ENCODE peak calls at places on chromosomes 12 and 14, in seven cellular contexts. V, O, X, W, R, B and P are unnamed samples.

GRCh38 chr12:9649532-9649940 is 20.0 kb upstream of the CLEC2D start:
- DNase-seq in V (no peak), O (no peak), X (no peak), W (peak), R (no peak), B (no peak), P (no peak)

GRCh38 chr14:44785096-44785495 is 176.7 kb downstream of the KLHL28 start:
- DNase-seq in V (no peak), O (no peak), X (no peak), W (no peak), R (no peak), B (no peak), P (no peak)

GRCh38 chr14:70857499-70857895 is 48.2 kb upstream of the MAP3K9 start:
- DNase-seq in V (no peak), O (no peak), X (no peak), W (no peak), R (no peak), B (no peak), P (no peak)

GRCh38 chr14:93543766-93544165 is 113.0 kb downstream of the UNC79 start:
- DNase-seq in V (no peak), O (no peak), X (no peak), W (peak), R (no peak), B (peak), P (no peak)

GRCh38 chr14:71665157-71665556 is 267.1 kb upstream of the RGS6 start:
- DNase-seq in V (no peak), O (no peak), X (no peak), W (no peak), R (no peak), B (no peak), P (no peak)

GRCh38 chr12:57868870-57869609 is 22.5 kb upstream of the CTDSP2 start:
- DNase-seq in V (no peak), O (peak), X (no peak), W (no peak), R (peak), B (no peak), P (peak)

GRCh38 chr12:108122072-108122471 is 7.0 kb upstream of the WSCD2 start:
- DNase-seq in V (no peak), O (no peak), X (no peak), W (no peak), R (no peak), B (no peak), P (no peak)

GRCh38 chr12:93804392-93805179 is 127.4 kb downstream of the CRADD start:
- DNase-seq in V (no peak), O (no peak), X (no peak), W (no peak), R (no peak), B (no peak), P (no peak)

GRCh38 chr12:130480887-130481286 is 143.2 kb downstream of the PIWIL1 start:
- DNase-seq in V (no peak), O (no peak), X (no peak), W (no peak), R (no peak), B (no peak), P (no peak)

GRCh38 chr12:80937391-80938238 is at the start of gene LIN7A:
- DNase-seq in V (no peak), O (peak), X (no peak), W (no peak), R (peak), B (peak), P (peak)

GRCh38 chr12:88737838-88738472 is 157.7 kb upstream of the KITLG start:
- DNase-seq in V (no peak), O (no peak), X (no peak), W (no peak), R (no peak), B (no peak), P (no peak)

GRCh38 chr14:92568621-92569479 is 55.3 kb downstream of the RIN3 start:
- DNase-seq in V (no peak), O (peak), X (no peak), W (peak), R (no peak), B (no peak), P (no peak)

GRCh38 chr14:95275507-95275906 is 44.2 kb downstream of the CLMN start:
- DNase-seq in V (no peak), O (no peak), X (no peak), W (no peak), R (no peak), B (no peak), P (no peak)

GRCh38 chr14:93051600-93052546 is 63.9 kb downstream of the ITPK1 start:
- DNase-seq in V (no peak), O (no peak), X (no peak), W (no peak), R (no peak), B (no peak), P (no peak)

GRCh38 chr12:48973531-48973930 is 2.0 kb upstream of the WNT10B start:
- DNase-seq in V (no peak), O (peak), X (no peak), W (no peak), R (no peak), B (no peak), P (no peak)

GRCh38 chr12:108199111-108199510 is 70.0 kb downstream of the WSCD2 start:
- DNase-seq in V (no peak), O (no peak), X (no peak), W (no peak), R (no peak), B (no peak), P (no peak)

GRCh38 chr12:19572920-19573558 is 133.7 kb downstream of the AEBP2 start:
- DNase-seq in V (no peak), O (no peak), X (no peak), W (no peak), R (peak), B (peak), P (peak)

GRCh38 chr14:73239463-73240241 is 2.3 kb downstream of the PAPLN start:
- DNase-seq in V (no peak), O (peak), X (no peak), W (peak), R (peak), B (no peak), P (no peak)

GRCh38 chr12:95851609-95852008 is 7.1 kb upstream of the SNRPF start:
- DNase-seq in V (no peak), O (no peak), X (no peak), W (no peak), R (no peak), B (no peak), P (no peak)

GRCh38 chr12:108611884-108612415 is 14.1 kb upstream of the TMEM119 start:
- DNase-seq in V (peak), O (no peak), X (no peak), W (peak), R (peak), B (peak), P (peak)

GRCh38 chr14:53391156-53391555 is 238.0 kb upstream of the DDHD1 start:
- DNase-seq in V (no peak), O (no peak), X (no peak), W (no peak), R (no peak), B (no peak), P (no peak)

GRCh38 chr12:56257491-56258067 is 605 bp downstream of the ANKRD52 start:
- DNase-seq in V (no peak), O (no peak), X (no peak), W (no peak), R (peak), B (peak), P (peak)

GRCh38 chr12:120853188-120853587 is 51.0 kb downstream of the SPPL3 start:
- DNase-seq in V (no peak), O (no peak), X (no peak), W (no peak), R (no peak), B (no peak), P (no peak)

GRCh38 chr12:4939418-4940023 is 29.8 kb downstream of the KCNA1 start:
- DNase-seq in V (no peak), O (no peak), X (no peak), W (no peak), R (no peak), B (no peak), P (no peak)

GRCh38 chr14:94004015-94004414 is 6.9 kb downstream of the CCDC197 start:
- DNase-seq in V (no peak), O (no peak), X (no peak), W (no peak), R (no peak), B (no peak), P (no peak)

GRCh38 chr12:117590999-117591398 is 229.6 kb upstream of the NOS1 start:
- DNase-seq in V (no peak), O (no peak), X (no peak), W (no peak), R (no peak), B (no peak), P (no peak)

GRCh38 chr12:70722584-70723343 is 85.5 kb upstream of the PTPRB start:
- DNase-seq in V (no peak), O (no peak), X (no peak), W (no peak), R (no peak), B (no peak), P (no peak)

GRCh38 chr12:12546314-12546772 is 16.3 kb downstream of the DUSP16 start:
- DNase-seq in V (no peak), O (no peak), X (no peak), W (no peak), R (no peak), B (no peak), P (no peak)

GRCh38 chr14:88551094-88551870 is 3.5 kb downstream of the PTPN21 start:
- DNase-seq in V (no peak), O (peak), X (no peak), W (peak), R (peak), B (peak), P (peak)

GRCh38 chr12:89251326-89252237 is 100.7 kb downstream of the DUSP6 start:
- DNase-seq in V (no peak), O (no peak), X (no peak), W (no peak), R (no peak), B (no peak), P (no peak)

GRCh38 chr12:75759842-75760260 is 248.4 kb upstream of the KRR1 start:
- DNase-seq in V (peak), O (no peak), X (no peak), W (no peak), R (no peak), B (peak), P (no peak)

GRCh38 chr12:63802012-63802608 is 22.4 kb downstream of the RXYLT1 start:
- DNase-seq in V (no peak), O (no peak), X (no peak), W (peak), R (no peak), B (peak), P (no peak)

GRCh38 chr12:752673-753400 is 458 bp downstream of the WNK1 start:
- DNase-seq in V (no peak), O (peak), X (no peak), W (peak), R (peak), B (peak), P (peak)

DNA sequence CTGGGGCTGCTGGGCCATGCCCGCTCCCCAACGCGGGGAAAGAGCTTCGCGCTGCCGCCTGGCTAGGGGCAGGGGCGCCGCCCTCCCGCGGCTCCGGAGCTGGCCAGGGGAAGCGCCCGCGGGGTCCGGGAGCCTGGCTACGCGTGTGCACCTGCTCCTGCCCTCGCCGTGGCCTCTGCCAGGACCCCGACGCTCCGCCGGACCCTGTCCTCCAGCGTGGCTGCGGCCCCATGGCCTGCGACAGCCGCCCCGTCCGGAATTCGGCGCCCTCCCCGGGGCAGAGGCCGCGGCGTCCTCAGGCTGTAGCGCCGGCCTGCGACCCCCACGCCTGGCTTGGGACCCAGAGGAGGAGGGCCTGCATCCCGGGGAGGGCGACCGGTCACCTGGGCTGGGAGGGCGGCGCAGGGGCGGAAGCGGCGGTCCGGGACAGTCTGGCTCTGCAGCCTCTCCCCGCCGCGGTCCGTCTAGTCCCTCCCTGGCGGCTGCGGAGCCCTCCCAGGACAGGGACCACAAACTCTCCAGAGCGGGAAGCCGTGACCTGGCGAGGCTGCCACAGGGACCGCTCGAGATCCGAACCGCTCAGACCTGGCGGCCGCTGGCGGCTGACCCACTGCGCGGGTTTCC is 85.6 kb downstream of the ALG10 start:
- DNase-seq in V (no peak), O (peak), X (no peak), W (no peak), R (no peak), B (no peak), P (no peak)
- TF ChIP-seq CTCF in V (no peak), O (no peak), X (no peak), W (no peak), R (no peak), B (no peak), P (no peak)

GRCh38 chr12:128191380-128191779 is 75.6 kb upstream of the TMEM132C start:
- DNase-seq in V (no peak), O (no peak), X (no peak), W (no peak), R (no peak), B (no peak), P (no peak)

GRCh38 chr12:128190052-128190451 is 76.9 kb upstream of the TMEM132C start:
- DNase-seq in V (no peak), O (no peak), X (no peak), W (no peak), R (no peak), B (no peak), P (no peak)

GRCh38 chr12:128190614-128191013 is 76.4 kb upstream of the TMEM132C start:
- DNase-seq in V (no peak), O (no peak), X (no peak), W (peak), R (peak), B (no peak), P (peak)
- TF ChIP-seq CTCF in V (no peak), O (no peak), X (no peak), W (no peak), R (peak), B (no peak), P (peak)

GRCh38 chr14:103694572-103695026 is 20.7 kb downstream of the XRCC3 start:
- DNase-seq in V (no peak), O (no peak), X (no peak), W (no peak), R (no peak), B (no peak), P (no peak)
- TF ChIP-seq CTCF in V (no peak), O (no peak), X (no peak), W (no peak), R (no peak), B (no peak), P (no peak)

GRCh38 chr14:68979021-68979721 is at the start of gene ACTN1:
- DNase-seq in V (peak), O (peak), X (peak), W (peak), R (peak), B (peak), P (peak)

GRCh38 chr14:68977137-68977740 is 1.9 kb downstream of the ACTN1 start:
- DNase-seq in V (peak), O (no peak), X (no peak), W (no peak), R (no peak), B (no peak), P (no peak)

GRCh38 chr14:68976160-68977067 is 2.7 kb downstream of the ACTN1 start:
- DNase-seq in V (no peak), O (peak), X (no peak), W (no peak), R (no peak), B (no peak), P (no peak)

GRCh38 chr14:68978550-68978911 is 571 bp downstream of the ACTN1 start:
- DNase-seq in V (no peak), O (peak), X (no peak), W (peak), R (peak), B (no peak), P (peak)

DNA sequence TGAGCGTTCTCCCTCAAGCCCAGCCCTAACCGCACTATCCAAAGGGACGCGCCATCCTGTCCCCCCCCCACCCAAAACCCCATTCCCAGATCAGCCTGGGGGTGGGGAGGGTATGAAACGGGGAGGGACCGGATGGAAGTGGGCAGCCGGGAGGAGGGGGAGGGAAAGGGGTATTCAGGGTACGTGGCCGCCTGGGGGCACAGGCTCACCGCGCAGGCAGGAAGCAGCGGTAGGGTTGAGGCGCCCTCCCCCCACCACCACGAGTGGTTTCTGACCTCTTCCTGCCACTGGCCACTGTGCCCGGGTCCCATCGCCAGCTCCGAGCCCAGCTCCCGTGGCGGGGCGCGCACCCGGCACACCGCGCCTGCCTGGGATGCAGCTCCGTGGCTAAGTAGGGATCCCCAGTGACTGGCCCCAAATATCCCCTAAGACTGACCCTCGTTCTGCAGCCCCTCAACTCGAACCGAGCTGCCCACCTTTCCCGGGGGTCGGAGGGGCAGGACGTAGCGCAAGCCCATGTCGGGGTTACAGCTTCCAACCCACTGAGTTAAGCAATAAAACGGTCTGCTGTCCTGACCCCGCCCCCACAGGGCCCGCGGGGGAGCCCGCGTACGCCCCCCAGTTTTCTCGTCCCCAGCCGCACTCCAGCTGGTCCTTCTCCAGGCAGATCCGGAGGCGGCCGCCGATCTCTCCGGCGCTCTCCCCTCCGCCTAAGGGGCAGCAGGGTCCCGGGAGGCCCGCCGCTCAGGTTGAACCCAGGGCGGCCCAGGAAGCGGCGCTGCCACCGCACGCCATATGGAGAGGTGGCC is 1.2 kb downstream of the ACTN1 start:
- DNase-seq in V (no peak), O (peak), X (no peak), W (peak), R (peak), B (peak), P (peak)
- TF ChIP-seq CTCF in V (peak), O (no peak), X (no peak), W (no peak), R (no peak), B (no peak), P (no peak)

GRCh38 chr12:65642006-65642695 is 182.1 kb upstream of the HMGA2 start:
- DNase-seq in V (no peak), O (no peak), X (no peak), W (no peak), R (no peak), B (no peak), P (no peak)
- TF ChIP-seq CTCF in V (no peak), O (no peak), X (no peak), W (no peak), R (no peak), B (no peak), P (no peak)